ENCODE peak calls at places on chromosomes 4 and X, in six cellular contexts. I is HFFc6, P is T-helper 1 cell, D is anterior cingulate cortex, K is HS-5, J is HFF-Myc. Q is an unnamed sample.

GRCh38 chr4:77240469-77241066 is 83.6 kb downstream of the CCNG2 start:
- DNase-seq in K (no peak), J (peak), D (peak), P (peak), I (peak), Q (peak)

GRCh38 chr4:184801781-184802180 is 24.0 kb downstream of the ACSL1 start:
- DNase-seq in J (no peak), D (no peak), P (no peak), K (no peak), I (no peak), Q (peak)

GRCh38 chr4:81580346-81581013 is 108.8 kb upstream of the RASGEF1B start:
- DNase-seq in J (no peak), K (no peak), P (no peak), D (no peak), I (no peak), Q (no peak)

GRCh38 chrX:71292669-71293379 is 8.7 kb upstream of the ITGB1BP2 start:
- DNase-seq in D (no peak), J (no peak), I (peak), K (peak), P (no peak), Q (no peak)

GRCh38 chr4:89704651-89705395 is 132.1 kb downstream of the SNCA start:
- DNase-seq in P (no peak), I (no peak), K (no peak), D (no peak), J (no peak), Q (no peak)

GRCh38 chrX:134671207-134671750 is 13.0 kb upstream of the PLAC1 start:
- DNase-seq in J (no peak), D (no peak), I (peak), K (no peak), P (no peak), Q (no peak)

GRCh38 chr4:74751247-74751646 is 43.1 kb downstream of the BTC start:
- DNase-seq in J (no peak), K (no peak), I (no peak), P (no peak), D (no peak), Q (no peak)

GRCh38 chr4:41323706-41324105 is 67.0 kb downstream of the UCHL1 start:
- DNase-seq in J (no peak), P (no peak), I (peak), K (no peak), D (no peak), Q (no peak)

GRCh38 chr4:72553540-72553939 is 15.5 kb downstream of the ADAMTS3 start:
- DNase-seq in D (no peak), K (no peak), J (no peak), P (no peak), I (no peak), Q (no peak)

GRCh38 chr4:138863160-138863559 is 152.4 kb upstream of the NOCT start:
- DNase-seq in I (no peak), D (no peak), P (no peak), J (no peak), K (no peak), Q (no peak)

GRCh38 chr4:130147618-130148017 is 1051.7 kb downstream of the C4orf33 start:
- DNase-seq in J (no peak), D (no peak), I (no peak), K (no peak), P (no peak), Q (no peak)

GRCh38 chr4:53196872-53197759 is 168.7 kb downstream of the SCFD2 start:
- DNase-seq in I (peak), P (no peak), D (no peak), K (peak), J (peak), Q (no peak)

GRCh38 chr4:140037353-140038030 is 116.5 kb downstream of the MAML3 start:
- DNase-seq in J (no peak), K (peak), I (peak), P (no peak), D (no peak), Q (no peak)

GRCh38 chr4:76011700-76012387 is 4.5 kb upstream of the CXCL9 start:
- DNase-seq in I (peak), D (no peak), P (no peak), J (peak), K (peak), Q (no peak)

GRCh38 chr4:187070158-187070557 is 346.5 kb upstream of the FAT1 start:
- DNase-seq in J (no peak), K (no peak), I (no peak), D (no peak), P (no peak), Q (no peak)

GRCh38 chrX:69313622-69314290 is 148.5 kb upstream of the PJA1 start:
- DNase-seq in K (no peak), D (no peak), J (no peak), I (no peak), P (no peak), Q (no peak)

GRCh38 chr4:81625422-81626417 is 154.0 kb upstream of the RASGEF1B start:
- DNase-seq in P (no peak), J (no peak), K (no peak), D (no peak), I (no peak), Q (no peak)

GRCh38 chr4:19987746-19988145 is 264.0 kb upstream of the SLIT2 start:
- DNase-seq in I (peak), D (no peak), K (peak), P (no peak), J (peak), Q (no peak)

GRCh38 chr4:77047037-77047436 is 28.8 kb downstream of the CCNI start:
- DNase-seq in J (no peak), K (no peak), P (no peak), I (no peak), D (no peak), Q (no peak)

GRCh38 chrX:115968436-115969252 is 201.9 kb upstream of the AGTR2 start:
- DNase-seq in J (no peak), P (no peak), D (peak), I (no peak), K (peak), Q (peak)

GRCh38 chr4:183790661-183791060 is 114.4 kb upstream of the STOX2 start:
- DNase-seq in P (no peak), K (no peak), I (no peak), J (no peak), D (no peak), Q (no peak)

GRCh38 chr4:32140636-32141035 is 1420.5 kb downstream of the PCDH7 start:
- DNase-seq in K (peak), D (no peak), J (no peak), P (no peak), I (no peak), Q (no peak)

GRCh38 chr4:35604724-35605123 is 639.6 kb downstream of the ARAP2 start:
- DNase-seq in J (no peak), P (no peak), K (no peak), I (no peak), D (no peak), Q (no peak)

GRCh38 chr4:179097741-179098140 is 1655.5 kb upstream of the AGA start:
- DNase-seq in J (no peak), K (no peak), P (no peak), I (no peak), D (no peak), Q (no peak)

GRCh38 chr4:87409420-87409939 is 12.9 kb upstream of the NUDT9 start:
- DNase-seq in I (no peak), P (no peak), K (no peak), D (no peak), J (no peak), Q (no peak)

GRCh38 chr4:26496207-26496783 is 6.0 kb upstream of the CCKAR start:
- DNase-seq in K (no peak), D (no peak), P (no peak), I (no peak), J (no peak), Q (no peak)

GRCh38 chr4:152999376-153000067 is 63.4 kb downstream of the FHDC1 start:
- DNase-seq in J (no peak), P (no peak), D (no peak), K (no peak), I (no peak), Q (no peak)

GRCh38 chr4:122898370-122899150 is 23.8 kb downstream of the NUDT6 start:
- DNase-seq in J (peak), I (peak), K (peak), D (no peak), P (no peak), Q (no peak)

GRCh38 chrX:41180194-41180902 is 95.1 kb downstream of the USP9X start:
- DNase-seq in D (peak), K (no peak), P (peak), J (peak), I (peak), Q (peak)

GRCh38 chr4:146192060-146192459 is 16.5 kb downstream of the LSM6 start:
- DNase-seq in D (no peak), J (no peak), K (no peak), P (no peak), I (no peak), Q (no peak)

GRCh38 chr4:186472948-186473347 is 82.4 kb downstream of the MTNR1A start:
- DNase-seq in I (peak), P (no peak), D (no peak), K (peak), J (peak), Q (no peak)

GRCh38 chr4:89257376-89257775 is 50.2 kb downstream of the GPRIN3 start:
- DNase-seq in D (no peak), J (no peak), I (no peak), P (no peak), K (no peak), Q (no peak)

GRCh38 chrX:154056739-154057367 is 37.2 kb upstream of the IRAK1 start:
- DNase-seq in K (no peak), P (peak), I (no peak), D (no peak), J (no peak), Q (no peak)

GRCh38 chr4:75338352-75338880 is 175.8 kb downstream of the RCHY1 start:
- DNase-seq in I (no peak), J (no peak), P (no peak), K (no peak), D (no peak), Q (no peak)

GRCh38 chr4:77432702-77433101 is 172.9 kb upstream of the CXCL13 start:
- DNase-seq in K (no peak), I (no peak), J (no peak), P (no peak), D (no peak), Q (no peak)

GRCh38 chrX:118603981-118604380 is 108.4 kb downstream of the DOCK11 start:
- DNase-seq in K (peak), I (peak), P (peak), D (no peak), J (peak), Q (no peak)